ENCODE peak calls at places on chromosomes 3 and 15, in eight cellular contexts. V, X, D, N, P, G, Q and U are unnamed samples.
A peak's percentile ranks its signal among the peaks of the same experiment; 100 is the strongest.

GRCh38 chr3:187211532-187212274 is 14.4 kb downstream of the RTP1 start:
- DNase-seq in V (no peak), X (no peak), D (no peak), N (no peak), P (no peak), G (no peak), Q (no peak), U (peak; percentile 87)

GRCh38 chr3:78726545-78726944 is 1041.3 kb downstream of the ROBO1 start:
- DNase-seq in V (no peak), X (no peak), D (no peak), N (no peak), P (no peak), G (no peak), Q (no peak), U (no peak)

GRCh38 chr3:33372218-33373081 is 67.8 kb downstream of the UBP1 start:
- DNase-seq in V (no peak), X (no peak), D (peak; percentile 64), N (no peak), P (no peak), G (peak; percentile 29), Q (peak; percentile 30), U (peak; percentile 42)

GRCh38 chr3:130539005-130539404 is 22.0 kb downstream of the COL6A6 start:
- DNase-seq in V (no peak), X (no peak), D (peak; percentile 51), N (peak; percentile 43), P (peak; percentile 67), G (peak; percentile 19), Q (no peak), U (peak; percentile 41)

GRCh38 chr3:13015286-13016082 is 57.7 kb downstream of the IQSEC1 start:
- DNase-seq in V (peak; percentile 72), X (no peak), D (no peak), N (peak; percentile 26), P (peak; percentile 81), G (no peak), Q (no peak), U (no peak)

GRCh38 chr3:120311863-120312794 is 27.1 kb upstream of the GPR156 start:
- DNase-seq in V (no peak), X (no peak), D (no peak), N (no peak), P (no peak), G (no peak), Q (no peak), U (no peak)

GRCh38 chr15:39594764-39595620 is 14.1 kb downstream of the THBS1 start:
- DNase-seq in V (no peak), X (no peak), D (peak; percentile 41), N (no peak), P (no peak), G (no peak), Q (no peak), U (peak; percentile 80)

GRCh38 chr3:123706871-123707270 is 122.0 kb upstream of the HACD2 start:
- DNase-seq in V (no peak), X (no peak), D (no peak), N (no peak), P (peak; percentile 23), G (no peak), Q (no peak), U (no peak)

GRCh38 chr15:68436680-68437079 is 4.7 kb upstream of the ITGA11 start:
- DNase-seq in V (no peak), X (no peak), D (no peak), N (no peak), P (no peak), G (no peak), Q (no peak), U (no peak)

GRCh38 chr3:109973733-109974132 is 636.4 kb upstream of the DPPA4 start:
- DNase-seq in V (no peak), X (no peak), D (peak; percentile 5), N (no peak), P (no peak), G (no peak), Q (no peak), U (no peak)

GRCh38 chr3:44021646-44022594 is 219.8 kb upstream of the TOPAZ1 start:
- DNase-seq in V (no peak), X (no peak), D (no peak), N (no peak), P (no peak), G (no peak), Q (no peak), U (peak; percentile 25)

GRCh38 chr15:59283717-59284336 is 77.2 kb downstream of the LDHAL6B start:
- DNase-seq in V (no peak), X (no peak), D (no peak), N (no peak), P (no peak), G (peak; percentile 99), Q (no peak), U (no peak)

GRCh38 chr3:184248454-184249411 is at the start of gene ALG3:
- DNase-seq in V (peak; percentile 92), X (peak; percentile 41), D (peak; percentile 91), N (peak; percentile 85), P (peak; percentile 92), G (peak; percentile 59), Q (peak; percentile 84), U (peak; percentile 88)

GRCh38 chr3:169966951-169967915 is 626 bp downstream of the SEC62 start:
- DNase-seq in V (peak; percentile 76), X (no peak), D (peak; percentile 72), N (peak; percentile 50), P (no peak), G (peak; percentile 33), Q (no peak), U (peak; percentile 48)

GRCh38 chr3:169964176-169964575 is 2.4 kb upstream of the SEC62 start:
- DNase-seq in V (no peak), X (no peak), D (no peak), N (no peak), P (no peak), G (no peak), Q (no peak), U (no peak)

GRCh38 chr3:169965562-169965961 is 1.0 kb upstream of the SEC62 start:
- DNase-seq in V (no peak), X (no peak), D (no peak), N (no peak), P (no peak), G (no peak), Q (no peak), U (no peak)

GRCh38 chr3:169968224-169968623 is 1.6 kb downstream of the SEC62 start:
- DNase-seq in V (no peak), X (no peak), D (no peak), N (no peak), P (no peak), G (no peak), Q (no peak), U (no peak)

DNA sequence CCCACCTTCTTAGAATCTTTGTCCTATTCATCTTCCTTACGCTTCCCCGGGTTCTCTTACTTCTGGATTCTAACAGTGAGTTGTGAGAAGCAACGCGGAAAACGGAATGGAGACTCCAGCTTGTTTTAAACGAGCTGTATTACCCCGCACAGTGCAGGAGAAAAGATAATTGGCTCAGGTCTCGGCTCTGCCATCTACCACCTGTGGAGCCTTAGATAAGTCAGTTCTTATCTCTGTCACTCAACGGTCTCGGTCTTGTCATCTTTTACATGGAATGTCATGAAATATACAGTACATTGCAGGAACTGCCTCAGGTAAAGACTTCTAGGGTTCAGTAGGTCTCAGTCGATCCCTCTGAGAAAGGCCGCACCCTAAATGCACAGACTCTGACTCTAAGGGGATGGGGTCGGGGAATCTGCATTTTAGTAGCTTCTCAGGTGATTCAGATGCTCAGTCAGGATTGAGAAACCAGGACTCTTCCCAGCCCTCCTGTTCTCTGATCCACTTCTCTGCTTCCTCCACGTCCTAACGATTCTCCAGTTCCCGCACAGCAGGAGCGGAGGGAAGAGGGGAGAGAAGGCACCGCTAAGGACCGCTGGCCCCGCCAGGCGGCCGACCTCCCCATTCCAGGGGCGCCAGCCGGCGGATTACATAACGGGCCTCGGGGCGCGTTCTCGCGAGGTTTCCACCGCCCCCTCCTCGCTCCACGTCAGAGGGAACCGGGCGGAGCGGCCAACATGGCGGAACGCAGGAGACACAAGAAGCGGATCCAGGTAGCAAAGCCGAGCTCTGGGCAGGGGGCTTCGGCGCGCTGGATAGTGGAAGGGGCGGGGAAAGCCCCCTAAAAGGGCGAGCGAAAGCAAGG is at the start of gene SEC62:
- DNase-seq in V (peak; percentile 97), X (peak; percentile 65), D (peak; percentile 93), N (peak; percentile 96), P (peak; percentile 97), G (peak; percentile 88), Q (peak; percentile 97), U (peak; percentile 90)
- TF ChIP-seq CTCF in V (peak; percentile 36), X (peak; percentile 64), D (peak; percentile 35), N (peak; percentile 60), P (peak; percentile 46), G (no peak), Q (peak; percentile 59), U (peak; percentile 48)

DNA sequence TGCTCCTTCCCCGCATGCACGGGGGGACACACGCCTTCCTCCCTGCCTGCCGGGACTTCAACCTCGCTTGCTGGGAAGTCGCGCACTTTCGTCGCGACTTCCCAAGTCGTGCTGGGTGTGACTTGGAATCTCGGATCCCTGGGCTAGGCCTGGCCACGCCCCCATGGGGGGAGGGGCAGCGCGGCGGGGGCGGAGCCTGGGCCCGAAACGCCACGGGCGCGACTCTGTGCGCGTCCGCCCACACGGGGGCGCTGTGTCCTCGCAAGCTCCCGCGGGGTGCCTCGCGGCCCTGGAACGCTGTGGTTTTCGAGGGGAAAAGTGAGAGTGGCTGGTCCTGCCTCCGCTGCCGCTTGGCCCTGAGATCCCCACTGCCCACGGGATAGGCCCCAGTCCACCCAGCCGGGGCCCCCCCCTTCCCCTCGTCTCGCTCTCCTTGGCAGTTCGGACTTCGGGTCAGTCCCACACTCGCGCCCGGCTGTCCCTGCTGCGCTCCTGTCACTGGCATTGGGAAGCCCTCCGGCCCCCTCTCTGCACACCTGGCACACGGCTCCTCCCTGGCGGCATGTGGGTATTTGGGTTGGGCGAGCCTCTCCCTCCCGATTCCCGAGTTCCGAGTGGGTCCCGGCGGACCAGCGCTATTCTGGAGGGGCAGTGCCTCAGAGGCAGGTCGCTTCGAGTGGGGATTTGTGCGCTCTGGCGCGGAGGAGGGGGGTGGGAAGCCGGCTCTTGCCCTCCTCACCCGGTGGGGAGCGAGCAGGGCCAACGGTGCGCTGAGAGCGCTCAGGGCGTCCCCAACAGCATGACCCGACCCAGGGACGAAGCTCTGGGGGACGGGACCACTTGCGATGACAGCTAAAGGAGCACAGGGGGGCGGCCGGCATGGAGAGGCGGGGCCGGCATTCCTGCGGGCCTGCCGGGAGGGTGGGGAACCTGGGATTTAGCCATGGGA is 23.6 kb downstream of the SEC61A1 start:
- DNase-seq in V (peak; percentile 94), X (no peak), D (peak; percentile 88), N (peak; percentile 90), P (peak; percentile 95), G (peak; percentile 40), Q (peak; percentile 92), U (peak; percentile 81)
- H3K4me3 ChIP-seq in V (peak overlapping the region; percentile 70), X (peak overlapping the region; percentile 57), D (peak overlapping the region; percentile 47), N (peak overlapping the region; percentile 71), P (peak overlapping the region; percentile 51), G (peak overlapping the region; percentile 21), Q (peak overlapping the region; percentile 32), U (peak overlapping the region; percentile 49)

GRCh38 chr15:57545995-57546394 is 45.7 kb upstream of the MYZAP start:
- DNase-seq in V (no peak), X (no peak), D (no peak), N (no peak), P (no peak), G (no peak), Q (no peak), U (no peak)
- TF ChIP-seq CTCF in V (no peak), X (no peak), D (peak; percentile 12), N (no peak), P (no peak), G (no peak), Q (no peak), U (no peak)

DNA sequence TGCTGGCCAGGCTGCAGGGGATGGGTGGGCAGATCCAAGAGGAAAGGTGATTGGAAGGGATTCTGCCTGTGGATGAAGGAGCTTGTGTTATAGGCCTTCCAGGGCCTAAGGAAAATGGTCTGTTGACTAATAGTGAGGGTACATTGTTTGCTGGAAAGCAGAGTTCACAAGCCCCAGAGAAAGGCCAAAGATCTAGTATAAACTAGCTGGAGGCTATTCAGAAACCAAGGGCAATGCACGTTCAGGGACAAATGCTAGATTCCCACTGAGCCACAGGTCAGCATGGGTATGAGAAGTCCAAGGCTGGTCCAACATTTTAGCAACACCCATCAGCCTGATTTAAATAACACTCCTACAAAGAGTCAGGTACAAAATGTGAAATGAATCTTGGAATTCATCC is 74.7 kb downstream of the FBN1 start:
- DNase-seq in V (no peak), X (no peak), D (no peak), N (no peak), P (no peak), G (no peak), Q (no peak), U (no peak)
- H3K4me3 ChIP-seq in V (no peak overlapping the region), X (no peak overlapping the region), D (no peak overlapping the region), N (no peak overlapping the region), P (no peak overlapping the region), G (no peak overlapping the region), Q (no peak overlapping the region), U (no peak overlapping the region)